ENCODE peak calls at places on chromosome 10, in ten cellular contexts. J is kidney, B is GM13977, G is fibroblast of pulmonary artery, H is GM20000, Z is kidney epithelial cell, U is bronchial epithelial cell, W is keratinocyte, K is SK-N-SH, T is tibial artery. M is an unnamed sample.

GRCh38 chr10:57979466-57979865 is 288.2 kb downstream of the IPMK start:
- DNase-seq in J (no peak), B (no peak), G (peak; percentile 27), H (no peak), Z (no peak), U (no peak), W (no peak), K (no peak), T (no peak), M (no peak)

GRCh38 chr10:79162861-79163662 is 94.3 kb downstream of the ZMIZ1 start:
- DNase-seq in J (no peak), B (no peak), G (no peak), H (no peak), Z (no peak), U (peak; percentile 50), W (no peak), K (no peak), T (no peak), M (peak; percentile 59)

GRCh38 chr10:17004801-17005380 is 124.7 kb downstream of the CUBN start:
- DNase-seq in J (no peak), B (no peak), G (no peak), H (no peak), Z (no peak), U (peak; percentile 59), W (no peak), K (no peak), T (no peak), M (no peak)

GRCh38 chr10:119353438-119353837 is 146.1 kb downstream of the GRK5 start:
- DNase-seq in J (no peak), B (no peak), G (no peak), H (no peak), Z (no peak), U (no peak), W (no peak), K (no peak), T (no peak), M (no peak)

GRCh38 chr10:7988985-7989384 is 65.5 kb upstream of the GATA3 start:
- DNase-seq in J (no peak), B (no peak), G (no peak), H (no peak), Z (no peak), U (no peak), W (no peak), K (no peak), T (no peak), M (no peak)

GRCh38 chr10:102230264-102230860 is 4.3 kb downstream of the ELOVL3 start:
- DNase-seq in J (peak; percentile 89), B (peak; percentile 51), G (peak; percentile 56), H (no peak), Z (no peak), U (peak; percentile 29), W (no peak), K (peak; percentile 74), T (no peak), M (peak; percentile 88)

GRCh38 chr10:79488303-79488702 is 24.0 kb upstream of the EIF5AL1 start:
- DNase-seq in J (peak; percentile 90), B (no peak), G (peak; percentile 94), H (no peak), Z (peak; percentile 80), U (peak; percentile 83), W (peak; percentile 23), K (no peak), T (peak; percentile 89), M (peak; percentile 77)

GRCh38 chr10:77334501-77334900 is 303.1 kb downstream of the KCNMA1 start:
- DNase-seq in J (no peak), B (no peak), G (no peak), H (no peak), Z (no peak), U (peak; percentile 30), W (no peak), K (no peak), T (no peak), M (no peak)

DNA sequence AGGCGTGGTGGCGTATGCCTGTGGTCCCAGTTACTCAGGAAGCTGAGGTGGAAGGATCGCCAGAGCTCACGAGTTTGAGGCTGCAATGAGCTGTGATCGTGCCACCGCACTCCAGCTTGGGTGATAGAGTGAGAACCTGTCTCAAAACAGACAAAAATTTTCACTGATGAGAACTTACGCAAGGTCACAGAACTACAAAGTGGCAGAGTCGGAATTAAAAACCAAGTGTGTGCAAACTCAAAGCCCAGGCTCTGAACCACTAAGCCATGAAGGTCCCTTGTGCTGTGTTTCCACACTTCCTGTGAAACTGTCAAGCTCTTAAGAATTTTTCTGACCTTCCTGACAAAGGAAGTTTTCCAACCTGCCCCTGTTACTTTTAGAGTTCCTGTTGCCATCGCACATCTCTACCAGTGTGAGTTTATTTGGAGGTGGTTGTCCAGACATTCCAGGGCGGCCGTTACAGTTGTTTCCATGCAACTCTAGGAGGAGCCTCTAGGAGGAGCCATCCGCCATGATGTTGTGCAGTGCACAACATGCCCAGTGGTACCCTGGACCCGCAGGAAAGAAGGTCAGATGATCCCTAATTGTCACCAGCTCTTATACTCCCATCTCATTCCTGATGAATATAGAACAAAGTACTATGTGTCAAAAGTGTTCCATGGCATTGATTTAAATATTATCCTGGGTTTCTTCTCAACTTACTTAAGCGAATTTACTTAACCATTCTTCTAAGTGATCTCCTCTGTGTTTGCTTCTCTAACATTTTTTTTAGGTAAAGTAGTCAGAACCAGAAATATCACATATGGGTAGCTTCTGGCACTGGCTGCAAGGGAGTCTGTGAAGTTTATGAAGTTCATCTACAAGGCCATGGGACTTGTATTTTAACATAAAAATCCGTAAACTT is 49.0 kb upstream of the LYZL1 start:
- DNase-seq in J (no peak), B (peak; percentile 45), G (peak; percentile 26), H (peak; percentile 34), Z (no peak), U (no peak), W (no peak), K (peak; percentile 52), T (no peak), M (no peak)
- TF ChIP-seq CTCF in J (peak; percentile 38), B (peak; percentile 69), G (peak; percentile 66), H (peak; percentile 29), Z (peak; percentile 59), U (peak; percentile 24), W (peak; percentile 25), K (peak; percentile 55), T (no peak), M (peak; percentile 33)

DNA sequence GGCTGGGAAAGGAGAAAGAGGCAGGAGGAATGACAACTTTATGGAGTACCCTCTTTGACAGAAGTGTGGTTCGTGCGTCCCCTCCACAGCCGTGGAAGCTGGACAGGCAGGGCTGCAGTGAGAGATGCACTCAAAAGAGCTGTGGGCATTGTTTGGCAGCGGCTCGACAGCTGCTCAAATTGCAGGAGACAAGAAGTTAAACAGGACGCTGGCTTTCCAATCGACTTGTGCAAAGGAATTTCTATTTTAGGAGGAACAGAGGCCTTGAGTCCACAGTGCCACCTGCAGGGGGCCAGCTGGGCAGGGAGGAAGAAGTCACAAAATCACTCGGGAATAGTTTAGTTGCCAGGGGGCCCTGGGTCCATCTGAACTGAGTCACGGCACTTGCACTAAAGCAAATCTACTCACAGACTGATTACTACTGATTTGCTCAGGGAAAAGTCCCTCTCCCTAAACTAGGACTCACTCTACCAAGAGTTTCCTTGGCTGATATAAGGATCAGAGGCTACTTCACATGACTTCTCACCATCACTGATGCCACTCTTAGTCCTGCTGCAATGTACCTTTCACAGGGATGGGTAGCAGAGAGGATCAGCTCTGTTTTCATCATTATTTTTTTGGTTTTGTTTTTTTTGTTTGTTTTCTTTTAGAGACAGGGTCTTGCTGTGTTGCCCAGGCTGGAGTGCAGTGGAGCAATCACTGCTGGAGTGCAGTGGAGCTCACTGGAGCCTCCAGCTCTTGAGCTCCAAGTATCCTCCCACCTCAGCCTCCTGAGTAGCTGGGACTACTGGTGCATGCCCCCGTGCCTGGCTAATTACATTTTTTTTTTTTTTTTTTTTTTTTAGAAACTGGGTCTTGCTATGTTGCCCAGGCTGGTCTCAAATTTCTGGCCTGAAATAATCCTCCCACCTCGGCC is 200.8 kb downstream of the JCAD start:
- DNase-seq in J (peak; percentile 80), B (no peak), G (peak; percentile 73), H (no peak), Z (peak; percentile 81), U (peak; percentile 69), W (peak; percentile 32), K (peak; percentile 31), T (peak; percentile 70), M (peak; percentile 86)
- TF ChIP-seq CTCF in J (peak; percentile 88), B (peak; percentile 6), G (peak; percentile 74), H (no peak), Z (peak; percentile 83), U (peak; percentile 82), W (peak; percentile 75), K (peak; percentile 86), T (peak; percentile 74), M (peak; percentile 68)

GRCh38 chr10:50552771-50553535 is 70.8 kb downstream of the SGMS1 start:
- DNase-seq in J (no peak), B (no peak), G (peak; percentile 29), H (no peak), Z (no peak), U (peak; percentile 27), W (no peak), K (no peak), T (no peak), M (no peak)

GRCh38 chr10:50557130-50557682 is 66.5 kb downstream of the SGMS1 start:
- DNase-seq in J (no peak), B (no peak), G (no peak), H (no peak), Z (no peak), U (no peak), W (no peak), K (no peak), T (no peak), M (no peak)

GRCh38 chr10:50556238-50557120 is 67.3 kb downstream of the SGMS1 start:
- DNase-seq in J (no peak), B (no peak), G (no peak), H (no peak), Z (no peak), U (no peak), W (no peak), K (no peak), T (no peak), M (no peak)

GRCh38 chr10:50554381-50554994 is 69.3 kb downstream of the SGMS1 start:
- DNase-seq in J (no peak), B (no peak), G (no peak), H (no peak), Z (no peak), U (no peak), W (no peak), K (no peak), T (no peak), M (no peak)

DNA sequence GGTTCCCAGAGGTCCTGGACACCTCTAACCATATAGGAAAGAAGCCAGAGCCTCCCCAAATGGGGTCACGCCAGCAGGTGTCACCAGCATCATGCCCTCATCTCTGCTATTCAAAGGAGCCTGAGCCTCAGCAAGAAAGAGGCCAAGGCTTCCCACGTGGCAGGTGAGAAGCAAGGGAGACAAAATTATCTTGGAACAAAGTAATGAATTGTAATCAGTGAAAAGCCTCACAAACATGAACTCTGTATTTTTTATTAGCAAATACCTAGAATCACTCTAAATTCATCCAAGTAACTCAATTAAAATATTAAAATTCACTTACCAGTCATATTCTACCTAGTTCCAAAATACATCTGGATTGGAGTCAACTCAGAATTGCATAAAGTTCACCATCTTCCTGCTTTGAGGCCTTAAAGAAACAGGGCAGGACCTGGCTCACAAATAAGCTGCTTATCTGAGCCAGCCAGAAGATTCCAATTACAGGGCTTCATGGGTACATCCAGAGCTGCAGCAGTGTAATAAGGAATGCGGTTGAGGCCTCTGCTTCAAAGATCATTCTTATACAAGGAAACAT is 68.7 kb downstream of the SGMS1 start:
- DNase-seq in J (no peak), B (no peak), G (peak; percentile 65), H (no peak), Z (no peak), U (no peak), W (no peak), K (no peak), T (no peak), M (no peak)
- TF ChIP-seq CTCF in J (no peak), B (peak; percentile 30), G (no peak), H (no peak), Z (peak; percentile 2), U (peak; percentile 15), W (no peak), K (peak; percentile 23), T (no peak), M (no peak)

DNA sequence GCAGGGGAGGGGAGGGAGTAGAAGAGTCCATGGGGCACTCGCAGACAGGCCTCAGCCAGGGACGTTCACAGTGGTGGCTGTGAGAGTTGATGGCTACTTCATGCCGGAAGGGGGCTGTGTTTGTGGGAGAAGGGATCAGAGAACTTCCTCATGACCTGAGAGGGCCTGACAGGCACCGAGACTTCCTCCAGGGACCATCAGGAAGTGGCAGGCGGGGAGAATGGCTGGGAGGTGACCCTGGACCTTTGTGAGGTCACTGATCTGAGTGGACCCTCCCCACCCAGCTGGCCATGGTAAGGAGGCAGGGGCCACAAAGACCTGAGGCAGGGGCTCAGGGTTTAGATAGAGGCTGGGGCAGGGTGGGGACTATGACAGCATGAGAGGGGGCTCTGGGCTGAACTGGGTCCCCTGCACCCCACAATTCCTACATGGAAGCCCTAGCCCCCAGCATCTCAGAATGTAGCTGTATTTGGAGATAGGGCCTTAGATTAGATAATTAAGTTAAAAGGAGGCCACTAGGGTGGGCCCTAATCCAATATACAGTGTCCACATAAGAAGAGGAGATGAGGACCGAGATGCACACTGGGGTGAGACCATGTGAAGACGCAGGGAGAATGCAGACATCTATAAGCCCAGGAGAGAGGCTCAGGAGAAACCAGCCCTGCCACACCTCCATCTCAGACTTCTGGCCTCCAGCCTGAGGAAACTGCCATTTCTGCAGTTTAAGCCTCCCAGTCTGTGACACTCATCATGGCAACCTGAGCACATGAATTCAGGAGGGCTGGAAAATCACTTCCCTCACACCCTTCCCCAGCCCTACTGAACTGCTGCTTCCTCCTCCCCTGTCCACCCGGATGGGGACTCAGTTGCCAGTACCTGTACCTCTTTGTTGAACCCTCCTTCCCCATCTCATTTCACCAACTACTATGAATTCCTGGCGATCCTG is 273.9 kb upstream of the ZNF32 start:
- DNase-seq in J (no peak), B (no peak), G (no peak), H (no peak), Z (no peak), U (no peak), W (no peak), K (no peak), T (no peak), M (no peak)
- TF ChIP-seq CTCF in J (no peak), B (no peak), G (no peak), H (no peak), Z (no peak), U (no peak), W (no peak), K (no peak), T (no peak), M (no peak)

M was measured in psoas muscle.